ENCODE peak calls at places on chromosomes 7 and 10, in four cellular contexts. I is neural crest cell, H is A172, D is EH. Q is an unnamed sample.

GRCh38 chr10:132375116-132375794 is 21.7 kb upstream of the PWWP2B start:
- DNase-seq in I (no peak), H (no peak), D (no peak), Q (no peak)

GRCh38 chr7:46720761-46721160 is 799.7 kb upstream of the IGFBP3 start:
- DNase-seq in I (no peak), D (no peak), H (no peak), Q (no peak)

GRCh38 chr7:115548756-115549155 is 481.8 kb downstream of the TFEC start:
- DNase-seq in H (peak; percentile 6), D (peak; percentile 32), I (no peak), Q (no peak)

GRCh38 chr7:94620703-94621118 is 35.2 kb downstream of the SGCE start:
- DNase-seq in H (peak; percentile 98), I (no peak), D (peak; percentile 95), Q (peak; percentile 82)

GRCh38 chr7:1459930-1460756 is 873 bp upstream of the MICALL2 start:
- DNase-seq in D (peak; percentile 34), I (no peak), H (no peak), Q (no peak)

GRCh38 chr10:71408436-71409225 is 11.9 kb downstream of the CDH23 start:
- DNase-seq in H (no peak), D (no peak), I (no peak), Q (no peak)

GRCh38 chr10:12594448-12594944 is 245.1 kb downstream of the CAMK1D start:
- DNase-seq in I (no peak), H (no peak), D (no peak), Q (no peak)

GRCh38 chr10:113283189-113283588 is 269.7 kb upstream of the HABP2 start:
- DNase-seq in I (no peak), H (no peak), D (no peak), Q (no peak)

GRCh38 chr10:19816420-19817250 is at the start of gene PLXDC2:
- DNase-seq in D (peak; percentile 9), H (peak; percentile 35), I (peak; percentile 40), Q (no peak)

GRCh38 chr7:88337556-88337955 is 30.9 kb upstream of the STEAP4 start:
- DNase-seq in I (no peak), D (peak; percentile 32), H (peak; percentile 69), Q (peak; percentile 27)

GRCh38 chr10:77111611-77112550 is 525.7 kb downstream of the KCNMA1 start:
- DNase-seq in H (peak; percentile 90), D (peak; percentile 83), I (peak; percentile 37), Q (no peak)

GRCh38 chr7:48089415-48089975 is 430 bp downstream of the UPP1 start:
- DNase-seq in H (no peak), D (peak; percentile 29), I (no peak), Q (no peak)

GRCh38 chr10:118760265-118760664 is 5.5 kb upstream of the CACUL1 start:
- DNase-seq in D (no peak), H (no peak), I (no peak), Q (no peak)

GRCh38 chr10:125411724-125412123 is 251.4 kb upstream of the CTBP2 start:
- DNase-seq in I (no peak), H (peak; percentile 69), D (peak; percentile 92), Q (peak; percentile 64)

GRCh38 chr10:35822316-35822715 is 180.2 kb upstream of the FZD8 start:
- DNase-seq in H (peak; percentile 70), I (peak; percentile 5), D (peak; percentile 55), Q (peak; percentile 70)

GRCh38 chr10:78441704-78442103 is 408.0 kb downstream of the RPS24 start:
- DNase-seq in D (no peak), I (no peak), H (no peak), Q (no peak)

GRCh38 chr7:26910221-26910620 is 45.8 kb upstream of the SKAP2 start:
- DNase-seq in I (no peak), D (peak; percentile 61), H (peak; percentile 85), Q (no peak)

GRCh38 chr10:25493122-25493893 is 318.5 kb downstream of the GPR158 start:
- DNase-seq in I (peak; percentile 12), H (peak; percentile 96), D (no peak), Q (peak; percentile 92)

GRCh38 chr10:79223346-79224048 is 123.8 kb upstream of the PPIF start:
- DNase-seq in I (no peak), H (peak; percentile 51), D (peak; percentile 66), Q (no peak)

GRCh38 chr10:95176101-95176500 is 17.9 kb upstream of the ACSM6 start:
- DNase-seq in H (no peak), I (no peak), D (no peak), Q (no peak)

GRCh38 chr10:116306847-116307246 is 17.4 kb upstream of the CCDC172 start:
- DNase-seq in H (no peak), I (no peak), D (no peak), Q (no peak)

GRCh38 chr10:125871341-125871740 is 9.8 kb downstream of the DHX32 start:
- DNase-seq in I (no peak), D (peak; percentile 35), H (no peak), Q (no peak)

GRCh38 chr7:73352784-73353183 is 24.8 kb downstream of the FKBP6 start:
- DNase-seq in I (no peak), D (no peak), H (no peak), Q (no peak)

GRCh38 chr7:143490719-143491306 is 13.1 kb downstream of the TAS2R41 start:
- DNase-seq in I (no peak), D (peak; percentile 49), H (peak; percentile 13), Q (no peak)

GRCh38 chr10:96417432-96417831 is 58.6 kb upstream of the OPALIN start:
- DNase-seq in I (no peak), D (peak; percentile 27), H (peak; percentile 52), Q (no peak)

GRCh38 chr7:88132725-88133124 is 87.1 kb downstream of the SRI start:
- DNase-seq in D (no peak), I (no peak), H (no peak), Q (no peak)

GRCh38 chr7:4131043-4131442 is 551.1 kb upstream of the FOXK1 start:
- DNase-seq in D (no peak), H (no peak), I (no peak), Q (no peak)

GRCh38 chr10:79243211-79244067 is 103.8 kb upstream of the PPIF start:
- DNase-seq in H (no peak), D (peak; percentile 40), I (peak; percentile 45), Q (no peak)

GRCh38 chr10:72487521-72487920 is 132.8 kb upstream of the DNAJB12 start:
- DNase-seq in I (no peak), H (no peak), D (no peak), Q (no peak)

GRCh38 chr10:76628801-76629200 is 1008.8 kb downstream of the KCNMA1 start:
- DNase-seq in D (no peak), H (no peak), I (no peak), Q (no peak)

GRCh38 chr7:91710896-91711295 is 169.6 kb downstream of the MTERF1 start:
- DNase-seq in D (no peak), I (no peak), H (no peak), Q (no peak)

GRCh38 chr10:80196270-80196949 is 8.9 kb downstream of the ANXA11 start:
- DNase-seq in D (peak; percentile 48), I (no peak), H (peak; percentile 90), Q (peak; percentile 87)

GRCh38 chr7:68789597-68789996 is 808.7 kb upstream of the AUTS2 start:
- DNase-seq in H (no peak), D (no peak), I (no peak), Q (no peak)

GRCh38 chr10:79019961-79020491 is 48.7 kb upstream of the ZMIZ1 start:
- DNase-seq in D (peak; percentile 18), I (no peak), H (no peak), Q (no peak)

GRCh38 chr10:46556515-46557318 is at the start of gene GPRIN2:
- DNase-seq in D (no peak), I (peak; percentile 19), H (no peak), Q (no peak)

Q was measured in epithelial cell of prostate.